ENCODE peak calls at places on chromosomes 2 and 18, in ten cellular contexts. One of them, this sample, is unnamed. For H3K9me3 and H3K4me1, the result is how much of the 10 kb centered on the place peaks cover.

GRCh38 chr2:26820932-26821331 is 27.0 kb upstream of the DPYSL5 start:
- DNase-seq in ovary: no peak
- DNase-seq in left ventricle myocardium inferior: no peak
- DNase-seq in A549: no peak
- DNase-seq in SK-N-SH: no peak
- DNase-seq in transverse colon: no peak
- DNase-seq in stomach: no peak
- DNase-seq in right lobe of liver: no peak
- DNase-seq in breast epithelium: no peak
- DNase-seq in endothelial cell of umbilical vein: no peak
- DNase-seq in this sample: no peak

GRCh38 chr2:173866858-173867620 is 98.1 kb downstream of the SP3 start:
- DNase-seq in SK-N-SH: peak
- DNase-seq in ovary: peak
- DNase-seq in endothelial cell of umbilical vein: no peak
- DNase-seq in transverse colon: no peak
- DNase-seq in right lobe of liver: no peak
- DNase-seq in left ventricle myocardium inferior: no peak
- DNase-seq in stomach: no peak
- DNase-seq in A549: no peak
- DNase-seq in breast epithelium: no peak
- DNase-seq in this sample: no peak

GRCh38 chr2:39411186-39411944 is 25.7 kb downstream of the MAP4K3 start:
- DNase-seq in stomach: no peak
- DNase-seq in A549: peak
- DNase-seq in ovary: no peak
- DNase-seq in right lobe of liver: no peak
- DNase-seq in left ventricle myocardium inferior: no peak
- DNase-seq in endothelial cell of umbilical vein: peak
- DNase-seq in breast epithelium: no peak
- DNase-seq in transverse colon: no peak
- DNase-seq in SK-N-SH: no peak
- DNase-seq in this sample: no peak

GRCh38 chr18:37135177-37135576 is 306.2 kb downstream of the KIAA1328 start:
- DNase-seq in left ventricle myocardium inferior: no peak
- DNase-seq in A549: no peak
- DNase-seq in stomach: no peak
- DNase-seq in endothelial cell of umbilical vein: no peak
- DNase-seq in breast epithelium: no peak
- DNase-seq in right lobe of liver: no peak
- DNase-seq in transverse colon: no peak
- DNase-seq in SK-N-SH: no peak
- DNase-seq in ovary: no peak
- DNase-seq in this sample: no peak

GRCh38 chr2:191385416-191386160 is 140.4 kb downstream of the MYO1B start:
- DNase-seq in endothelial cell of umbilical vein: peak
- DNase-seq in SK-N-SH: no peak
- DNase-seq in stomach: no peak
- DNase-seq in right lobe of liver: no peak
- DNase-seq in breast epithelium: no peak
- DNase-seq in ovary: no peak
- DNase-seq in A549: no peak
- DNase-seq in transverse colon: no peak
- DNase-seq in left ventricle myocardium inferior: no peak
- DNase-seq in this sample: no peak

GRCh38 chr2:74313497-74313896 is 29.7 kb downstream of the SLC4A5 start:
- DNase-seq in breast epithelium: no peak
- DNase-seq in SK-N-SH: no peak
- DNase-seq in stomach: no peak
- DNase-seq in ovary: no peak
- DNase-seq in transverse colon: no peak
- DNase-seq in left ventricle myocardium inferior: no peak
- DNase-seq in right lobe of liver: no peak
- DNase-seq in A549: no peak
- DNase-seq in endothelial cell of umbilical vein: no peak
- DNase-seq in this sample: no peak

GRCh38 chr18:55779711-55780590 is 192.0 kb upstream of the TCF4 start:
- DNase-seq in left ventricle myocardium inferior: peak
- DNase-seq in stomach: no peak
- DNase-seq in endothelial cell of umbilical vein: peak
- DNase-seq in ovary: peak
- DNase-seq in transverse colon: peak
- DNase-seq in A549: no peak
- DNase-seq in breast epithelium: no peak
- DNase-seq in SK-N-SH: peak
- DNase-seq in right lobe of liver: peak
- DNase-seq in this sample: peak

GRCh38 chr2:1591978-1592907 is 152.1 kb downstream of the PXDN start:
- DNase-seq in transverse colon: peak
- DNase-seq in left ventricle myocardium inferior: peak
- DNase-seq in ovary: peak
- DNase-seq in endothelial cell of umbilical vein: peak
- DNase-seq in stomach: no peak
- DNase-seq in breast epithelium: no peak
- DNase-seq in SK-N-SH: peak
- DNase-seq in right lobe of liver: peak
- DNase-seq in A549: peak
- DNase-seq in this sample: peak

GRCh38 chr2:185227391-185227790 is 511.2 kb upstream of the FSIP2 start:
- DNase-seq in A549: no peak
- DNase-seq in transverse colon: no peak
- DNase-seq in endothelial cell of umbilical vein: no peak
- DNase-seq in stomach: no peak
- DNase-seq in breast epithelium: no peak
- DNase-seq in left ventricle myocardium inferior: no peak
- DNase-seq in ovary: no peak
- DNase-seq in SK-N-SH: peak
- DNase-seq in right lobe of liver: no peak
- DNase-seq in this sample: no peak

GRCh38 chr2:97747716-97748115 is 34.3 kb downstream of the ZAP70 start:
- DNase-seq in stomach: no peak
- DNase-seq in ovary: no peak
- DNase-seq in right lobe of liver: no peak
- DNase-seq in A549: no peak
- DNase-seq in left ventricle myocardium inferior: no peak
- DNase-seq in transverse colon: no peak
- DNase-seq in SK-N-SH: no peak
- DNase-seq in breast epithelium: no peak
- DNase-seq in endothelial cell of umbilical vein: no peak
- DNase-seq in this sample: no peak

GRCh38 chr2:2668681-2669265 is 337.7 kb upstream of the MYT1L start:
- DNase-seq in transverse colon: no peak
- DNase-seq in A549: no peak
- DNase-seq in ovary: no peak
- DNase-seq in stomach: no peak
- DNase-seq in breast epithelium: no peak
- DNase-seq in endothelial cell of umbilical vein: no peak
- DNase-seq in SK-N-SH: no peak
- DNase-seq in left ventricle myocardium inferior: no peak
- DNase-seq in right lobe of liver: no peak
- DNase-seq in this sample: no peak

DNA sequence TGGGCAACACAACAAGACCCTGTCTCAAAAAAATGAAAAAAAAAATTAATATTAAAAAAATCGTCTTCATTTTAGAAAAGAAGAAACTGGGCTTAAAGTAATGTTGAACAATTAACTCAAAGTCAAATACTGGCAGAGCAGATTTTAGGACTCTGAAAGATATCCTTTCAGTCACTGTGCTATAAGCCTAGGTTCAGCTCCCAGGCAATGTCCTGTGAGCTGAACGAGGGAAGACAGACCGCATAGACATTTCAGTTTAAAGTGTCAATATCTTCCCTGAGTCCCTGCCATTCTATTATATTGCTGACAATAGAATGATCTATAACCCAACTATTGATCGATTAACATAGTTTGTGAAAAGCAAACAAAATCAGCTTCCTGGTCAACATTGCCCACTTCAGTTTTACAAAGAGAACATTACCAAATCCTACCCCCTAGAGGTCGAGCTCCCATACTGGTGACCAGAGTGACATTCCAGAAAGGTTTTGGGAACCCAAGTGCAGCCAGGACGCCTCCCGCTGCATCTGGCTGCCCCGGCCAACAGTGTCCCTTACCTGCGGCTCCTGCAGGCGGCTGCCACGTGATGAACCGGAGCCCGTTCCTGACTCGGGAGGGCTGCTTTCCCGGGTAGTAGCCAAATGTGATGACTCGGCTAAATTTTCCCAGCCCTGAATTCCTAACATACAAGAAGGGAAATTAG is 639 bp downstream of the MRO start:
- DNase-seq in endothelial cell of umbilical vein: peak
- DNase-seq in left ventricle myocardium inferior: peak
- DNase-seq in SK-N-SH: peak
- DNase-seq in transverse colon: peak
- DNase-seq in ovary: peak
- DNase-seq in A549: peak
- DNase-seq in right lobe of liver: peak
- DNase-seq in stomach: peak
- DNase-seq in breast epithelium: no peak
- DNase-seq in this sample: peak
- TF ChIP-seq CTCF in endothelial cell of umbilical vein: no peak
- TF ChIP-seq CTCF in left ventricle myocardium inferior: no peak
- TF ChIP-seq CTCF in SK-N-SH: no peak
- TF ChIP-seq CTCF in transverse colon: no peak
- TF ChIP-seq CTCF in ovary: no peak
- TF ChIP-seq CTCF in A549: no peak
- TF ChIP-seq CTCF in right lobe of liver: peak
- TF ChIP-seq CTCF in stomach: no peak
- TF ChIP-seq CTCF in breast epithelium: no peak
- TF ChIP-seq CTCF in this sample: no peak

DNA sequence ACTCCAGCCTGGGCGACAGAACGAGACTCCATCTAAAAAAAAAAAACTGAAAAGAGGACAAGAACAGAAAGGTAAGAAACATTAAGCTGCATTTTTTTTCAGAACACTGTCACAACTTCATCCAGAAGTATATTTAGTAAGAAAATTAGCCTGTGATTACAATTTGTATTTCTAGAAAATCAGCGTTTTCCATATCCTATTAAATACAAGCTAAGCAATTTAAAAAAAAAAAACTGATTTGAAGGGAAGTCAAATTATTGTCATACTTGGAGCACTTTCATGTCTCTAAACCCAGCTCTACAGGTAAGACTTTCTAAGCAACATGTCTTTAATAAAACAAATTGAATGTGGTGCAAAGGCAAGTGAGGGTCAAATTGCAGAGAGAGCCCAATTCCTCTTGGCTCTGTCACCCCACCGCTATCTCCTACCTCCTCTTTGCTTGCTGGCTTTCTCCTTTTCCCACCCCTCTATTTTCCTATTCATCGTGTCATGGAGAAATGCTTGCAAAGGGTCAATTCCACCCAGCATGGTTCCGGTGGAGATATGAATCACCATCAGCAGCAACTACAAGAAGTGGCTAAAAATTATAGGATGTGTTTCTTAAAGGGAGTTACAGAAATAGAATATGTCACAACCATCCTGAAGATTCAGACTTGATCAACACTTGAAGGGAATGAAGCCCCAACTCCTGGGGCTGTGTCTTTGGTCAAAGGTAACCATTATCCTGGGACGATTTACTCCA is 68.4 kb upstream of the BCL11A start:
- DNase-seq in stomach: no peak
- DNase-seq in breast epithelium: no peak
- DNase-seq in SK-N-SH: no peak
- DNase-seq in right lobe of liver: no peak
- DNase-seq in ovary: no peak
- DNase-seq in A549: no peak
- DNase-seq in transverse colon: no peak
- DNase-seq in endothelial cell of umbilical vein: no peak
- DNase-seq in left ventricle myocardium inferior: no peak
- DNase-seq in this sample: no peak
- H3K9me3 ChIP-seq in stomach: under half
- H3K9me3 ChIP-seq in breast epithelium: under half
- H3K9me3 ChIP-seq in SK-N-SH: under half
- H3K9me3 ChIP-seq in right lobe of liver: under half
- H3K9me3 ChIP-seq in ovary: under half
- H3K9me3 ChIP-seq in A549: under half
- H3K9me3 ChIP-seq in transverse colon: under half
- H3K9me3 ChIP-seq in endothelial cell of umbilical vein: under half
- H3K9me3 ChIP-seq in left ventricle myocardium inferior: under half
- H3K9me3 ChIP-seq in this sample: under half

GRCh38 chr2:207130958-207131521 is 34.7 kb downstream of the KLF7 start:
- DNase-seq in ovary: no peak
- DNase-seq in left ventricle myocardium inferior: no peak
- DNase-seq in A549: no peak
- DNase-seq in SK-N-SH: no peak
- DNase-seq in endothelial cell of umbilical vein: no peak
- DNase-seq in breast epithelium: no peak
- DNase-seq in stomach: no peak
- DNase-seq in transverse colon: no peak
- DNase-seq in right lobe of liver: no peak
- DNase-seq in this sample: no peak

GRCh38 chr2:207133493-207133861 is 32.3 kb downstream of the KLF7 start:
- DNase-seq in SK-N-SH: no peak
- DNase-seq in endothelial cell of umbilical vein: no peak
- DNase-seq in ovary: peak
- DNase-seq in left ventricle myocardium inferior: no peak
- DNase-seq in right lobe of liver: no peak
- DNase-seq in breast epithelium: no peak
- DNase-seq in A549: no peak
- DNase-seq in transverse colon: no peak
- DNase-seq in stomach: no peak
- DNase-seq in this sample: no peak

GRCh38 chr2:207133862-207134519 is 31.8 kb downstream of the KLF7 start:
- DNase-seq in SK-N-SH: no peak
- DNase-seq in endothelial cell of umbilical vein: peak
- DNase-seq in right lobe of liver: no peak
- DNase-seq in breast epithelium: peak
- DNase-seq in ovary: peak
- DNase-seq in A549: peak
- DNase-seq in left ventricle myocardium inferior: peak
- DNase-seq in transverse colon: peak
- DNase-seq in stomach: no peak
- DNase-seq in this sample: no peak

GRCh38 chr2:207129821-207130220 is 35.9 kb downstream of the KLF7 start:
- DNase-seq in left ventricle myocardium inferior: no peak
- DNase-seq in right lobe of liver: no peak
- DNase-seq in endothelial cell of umbilical vein: no peak
- DNase-seq in A549: no peak
- DNase-seq in breast epithelium: no peak
- DNase-seq in transverse colon: no peak
- DNase-seq in stomach: no peak
- DNase-seq in ovary: no peak
- DNase-seq in SK-N-SH: no peak
- DNase-seq in this sample: no peak

GRCh38 chr2:207131634-207132418 is 33.9 kb downstream of the KLF7 start:
- DNase-seq in breast epithelium: no peak
- DNase-seq in left ventricle myocardium inferior: no peak
- DNase-seq in transverse colon: no peak
- DNase-seq in endothelial cell of umbilical vein: peak
- DNase-seq in A549: no peak
- DNase-seq in ovary: no peak
- DNase-seq in right lobe of liver: no peak
- DNase-seq in SK-N-SH: no peak
- DNase-seq in stomach: no peak
- DNase-seq in this sample: no peak
- H3K4me1 ChIP-seq in breast epithelium: under half
- H3K4me1 ChIP-seq in left ventricle myocardium inferior: half or more
- H3K4me1 ChIP-seq in transverse colon: under half
- H3K4me1 ChIP-seq in endothelial cell of umbilical vein: half or more
- H3K4me1 ChIP-seq in A549: half or more
- H3K4me1 ChIP-seq in ovary: under half
- H3K4me1 ChIP-seq in right lobe of liver: under half
- H3K4me1 ChIP-seq in SK-N-SH: under half
- H3K4me1 ChIP-seq in stomach: under half
- H3K4me1 ChIP-seq in this sample: under half

GRCh38 chr2:149799296-149799695 is 211.7 kb upstream of the MMADHC start:
- DNase-seq in A549: peak
- DNase-seq in stomach: no peak
- DNase-seq in ovary: no peak
- DNase-seq in left ventricle myocardium inferior: no peak
- DNase-seq in right lobe of liver: no peak
- DNase-seq in endothelial cell of umbilical vein: peak
- DNase-seq in breast epithelium: no peak
- DNase-seq in SK-N-SH: peak
- DNase-seq in transverse colon: no peak
- DNase-seq in this sample: peak
- TF ChIP-seq CTCF in A549: peak
- TF ChIP-seq CTCF in stomach: no peak
- TF ChIP-seq CTCF in ovary: no peak
- TF ChIP-seq CTCF in left ventricle myocardium inferior: peak
- TF ChIP-seq CTCF in right lobe of liver: peak
- TF ChIP-seq CTCF in endothelial cell of umbilical vein: peak
- TF ChIP-seq CTCF in breast epithelium: no peak
- TF ChIP-seq CTCF in SK-N-SH: no peak
- TF ChIP-seq CTCF in transverse colon: no peak
- TF ChIP-seq CTCF in this sample: no peak

This sample was measured in mucosa of descending colon.